ENCODE peak calls at places on chromosomes 4 and X, in four cellular contexts. F is effector memory CD4-positive, alpha-beta T cell; U is psoas muscle; W is kidney. R is an unnamed sample.

GRCh38 chr4:137455647-137456321 is 76.5 kb downstream of the PCDH18 start:
- DNase-seq in F (no peak), U (no peak), W (no peak), R (no peak)

GRCh38 chr4:10730590-10730989 is 46.0 kb upstream of the CLNK start:
- DNase-seq in F (no peak), U (no peak), W (no peak), R (no peak)

GRCh38 chr4:136864580-136865185 is 667.6 kb downstream of the PCDH18 start:
- DNase-seq in F (no peak), U (no peak), W (no peak), R (no peak)

GRCh38 chr4:13701937-13702446 is 74.5 kb upstream of the BOD1L1 start:
- DNase-seq in F (no peak), U (no peak), W (no peak), R (no peak)

GRCh38 chr4:48445704-48446103 is 37.4 kb upstream of the SLC10A4 start:
- DNase-seq in F (no peak), U (no peak), W (no peak), R (no peak)

GRCh38 chr4:28402751-28403150 is 1542.1 kb downstream of the STIM2 start:
- DNase-seq in F (no peak), U (no peak), W (peak; percentile 32), R (no peak)

GRCh38 chr4:157810137-157810774 is 362.6 kb downstream of the GASK1B start:
- DNase-seq in F (no peak), U (no peak), W (no peak), R (no peak)

GRCh38 chr4:74537459-74537858 is 92.5 kb downstream of the AREG start:
- DNase-seq in F (no peak), U (no peak), W (no peak), R (no peak)

GRCh38 chrX:135295238-135295943 is 13.9 kb upstream of the ETDC start:
- DNase-seq in F (peak; percentile 36), U (peak; percentile 25), W (no peak), R (peak; percentile 48)

GRCh38 chr4:120977435-120977997 is 55.0 kb upstream of the PRDM5 start:
- DNase-seq in F (no peak), U (no peak), W (no peak), R (no peak)

GRCh38 chr4:142983111-142983510 is 137.0 kb upstream of the INPP4B start:
- DNase-seq in F (no peak), U (no peak), W (no peak), R (no peak)

GRCh38 chr4:114272226-114272625 is 292.8 kb upstream of the ARSJ start:
- DNase-seq in F (no peak), U (no peak), W (no peak), R (no peak)

GRCh38 chr4:47106561-47106960 is 75.2 kb downstream of the GABRB1 start:
- DNase-seq in F (no peak), U (no peak), W (no peak), R (no peak)

GRCh38 chr4:156321203-156321602 is 367.5 kb upstream of the CTSO start:
- DNase-seq in F (no peak), U (no peak), W (no peak), R (no peak)

GRCh38 chr4:40685300-40685699 is 55.6 kb upstream of the RBM47 start:
- DNase-seq in F (no peak), U (no peak), W (no peak), R (no peak)

GRCh38 chr4:2402053-2402452 is 16.4 kb downstream of the ZFYVE28 start:
- DNase-seq in F (no peak), U (peak; percentile 80), W (peak; percentile 90), R (peak; percentile 69)

GRCh38 chr4:140133576-140133975 is 20.4 kb downstream of the MAML3 start:
- DNase-seq in F (no peak), U (no peak), W (no peak), R (no peak)

GRCh38 chrX:39508300-39508692 is 589.5 kb downstream of the BCOR start:
- DNase-seq in F (no peak), U (no peak), W (no peak), R (no peak)

GRCh38 chr4:66590488-66591215 is 920.4 kb upstream of the EPHA5 start:
- DNase-seq in F (no peak), U (no peak), W (no peak), R (no peak)

GRCh38 chr4:81314196-81314896 is 99.3 kb upstream of the PRKG2 start:
- DNase-seq in F (no peak), U (no peak), W (peak; percentile 83), R (peak; percentile 72)

GRCh38 chr4:76055005-76055404 is 19.1 kb upstream of the CXCL11 start:
- DNase-seq in F (no peak), U (no peak), W (no peak), R (no peak)

GRCh38 chr4:7134737-7135388 is 57.5 kb upstream of the SORCS2 start:
- DNase-seq in F (no peak), U (peak; percentile 83), W (peak; percentile 87), R (peak; percentile 50)

GRCh38 chrX:45134303-45134702 is 66.4 kb downstream of the DIPK2B start:
- DNase-seq in F (no peak), U (no peak), W (no peak), R (peak; percentile 52)

GRCh38 chrX:15744181-15744867 is 6.3 kb downstream of the CA5B start:
- DNase-seq in F (no peak), U (peak; percentile 22), W (no peak), R (peak; percentile 45)

GRCh38 chr4:184644553-184645307 is 4.5 kb downstream of the CASP3 start:
- DNase-seq in F (no peak), U (no peak), W (no peak), R (no peak)

GRCh38 chr4:122329876-122330595 is 48.8 kb upstream of the ADAD1 start:
- DNase-seq in F (no peak), U (no peak), W (no peak), R (no peak)

GRCh38 chr4:175542787-175543186 is 269.3 kb downstream of the GPM6A start:
- DNase-seq in F (no peak), U (no peak), W (no peak), R (no peak)

GRCh38 chrX:34377645-34378044 is 245.5 kb upstream of the FAM47A start:
- DNase-seq in F (no peak), U (no peak), W (no peak), R (no peak)

GRCh38 chrX:80285131-80285773 is 135.0 kb upstream of the TENT5D start:
- DNase-seq in F (no peak), U (no peak), W (no peak), R (no peak)

GRCh38 chr4:47863486-47863885 is 25.6 kb upstream of the CORIN start:
- DNase-seq in F (no peak), U (no peak), W (no peak), R (no peak)

GRCh38 chr4:173991321-173991720 is 292.1 kb downstream of the FBXO8 start:
- DNase-seq in F (no peak), U (no peak), W (no peak), R (no peak)

DNA sequence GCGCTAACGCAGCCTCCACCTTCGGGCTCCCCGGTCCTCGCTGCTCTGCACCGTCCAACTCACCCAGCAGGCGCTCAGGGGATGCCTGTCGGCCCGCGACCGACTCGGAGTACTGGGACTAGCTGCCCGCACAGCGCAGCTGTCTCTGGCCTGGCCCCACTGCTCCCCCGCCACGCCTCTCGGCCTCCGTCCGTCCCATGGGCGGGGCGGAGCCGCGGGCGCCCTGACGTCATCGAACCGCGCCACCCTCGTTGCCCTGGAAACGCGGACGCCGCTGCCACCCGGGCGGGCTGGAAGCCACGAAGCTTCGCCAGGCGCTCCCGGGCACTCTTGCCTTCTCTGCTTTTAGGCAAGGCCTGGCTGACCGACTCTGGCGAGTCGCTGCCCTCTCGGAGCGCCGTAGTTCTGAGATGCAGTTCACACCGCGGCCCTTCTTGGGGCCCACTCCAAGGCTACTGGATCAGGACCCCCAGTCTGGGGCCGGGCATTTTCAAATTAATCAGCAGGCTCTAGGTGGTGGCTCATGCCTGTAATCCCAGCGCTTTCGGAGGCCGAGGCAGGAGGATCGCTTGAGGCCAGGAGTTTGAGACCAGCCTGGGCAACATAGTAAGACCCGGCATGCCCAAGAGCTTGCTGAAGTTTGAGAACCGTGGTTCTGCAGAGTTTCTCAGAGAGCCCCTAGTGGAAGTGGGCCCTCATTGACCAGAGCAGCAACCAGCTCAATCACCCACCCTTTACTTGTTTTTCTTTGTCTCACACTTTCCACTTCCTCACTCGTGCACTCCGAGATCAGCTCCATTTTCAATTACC is 12.0 kb downstream of the ACOX3 start:
- DNase-seq in F (peak; percentile 89), U (peak; percentile 89), W (peak; percentile 96), R (peak; percentile 90)
- H3K4me1 ChIP-seq in F (peaks cover 15% of the 10 kb centered on the region), U (peaks cover 9% of the 10 kb centered on the region), W (peaks cover 8% of the 10 kb centered on the region), R (peaks cover 37% of the 10 kb centered on the region)

GRCh38 chr4:128850252-128850651 is 40.8 kb downstream of the JADE1 start:
- DNase-seq in F (no peak), U (no peak), W (no peak), R (no peak)

GRCh38 chr4:128844931-128845330 is 35.4 kb downstream of the JADE1 start:
- DNase-seq in F (no peak), U (peak; percentile 33), W (peak; percentile 78), R (peak; percentile 54)

GRCh38 chr4:128847074-128847724 is 37.7 kb downstream of the JADE1 start:
- DNase-seq in F (no peak), U (no peak), W (no peak), R (no peak)

GRCh38 chr4:128848461-128848860 is 39.0 kb downstream of the JADE1 start:
- DNase-seq in F (no peak), U (no peak), W (no peak), R (no peak)

GRCh38 chr4:128846063-128846462 is 36.6 kb downstream of the JADE1 start:
- DNase-seq in F (no peak), U (no peak), W (no peak), R (no peak)
- H3K36me3 ChIP-seq in F (peaks cover 83% of the 10 kb centered on the region), U (no peaks in the 10 kb centered on the region), W (peaks cover 51% of the 10 kb centered on the region), R (peaks cover under 1% of the 10 kb centered on the region)

GRCh38 chr4:1208266-1208961 is 36.0 kb upstream of the SPON2 start:
- DNase-seq in F (no peak), U (peak; percentile 30), W (peak; percentile 73), R (peak; percentile 78)
- H3K4me1 ChIP-seq in F (peaks cover 2% of the 10 kb centered on the region), U (peaks cover 42% of the 10 kb centered on the region), W (peaks cover 9% of the 10 kb centered on the region), R (peaks cover 54% of the 10 kb centered on the region)

GRCh38 chr4:15781427-15782095 is 3.4 kb downstream of the CD38 start:
- DNase-seq in F (no peak), U (no peak), W (no peak), R (no peak)
- H3K36me3 ChIP-seq in F (no peaks in the 10 kb centered on the region), U (no peaks in the 10 kb centered on the region), W (no peaks in the 10 kb centered on the region), R (no peaks in the 10 kb centered on the region)

GRCh38 chr4:38002451-38003071 is 42.4 kb downstream of the PTTG2 start:
- DNase-seq in F (no peak), U (no peak), W (no peak), R (no peak)

GRCh38 chr4:37998225-37998624 is 38.0 kb downstream of the PTTG2 start:
- DNase-seq in F (no peak), U (no peak), W (no peak), R (no peak)

GRCh38 chr4:37995981-37996770 is 36.0 kb downstream of the PTTG2 start:
- DNase-seq in F (no peak), U (no peak), W (no peak), R (peak; percentile 59)

GRCh38 chr4:38001927-38002326 is 41.7 kb downstream of the PTTG2 start:
- DNase-seq in F (no peak), U (no peak), W (no peak), R (no peak)

GRCh38 chr4:37999000-37999745 is 39.0 kb downstream of the PTTG2 start:
- DNase-seq in F (no peak), U (no peak), W (no peak), R (no peak)
- H3K4me1 ChIP-seq in F (no peaks in the 10 kb centered on the region), U (no peaks in the 10 kb centered on the region), W (peaks cover 29% of the 10 kb centered on the region), R (peaks cover 8% of the 10 kb centered on the region)

R was measured in heart left ventricle.